ENCODE peak calls at places on chromosomes 11 and 22, in seven cellular contexts. V is kidney, G is H1, X is upper lobe of right lung, Q is ovary, I is PC-3, K is IMR-90. U is an unnamed sample.

GRCh38 chr11:82810326-82810725 is 76.7 kb upstream of the FAM181B start:
- DNase-seq in V (no peak), G (no peak), X (no peak), Q (no peak), I (no peak), K (no peak), U (no peak)

GRCh38 chr11:975824-976223 is 50.2 kb downstream of the AP2A2 start:
- DNase-seq in V (peak), G (peak), X (no peak), Q (no peak), I (no peak), K (peak), U (no peak)

GRCh38 chr11:13288375-13289029 is 10.9 kb downstream of the BMAL1 start:
- DNase-seq in V (no peak), G (no peak), X (no peak), Q (no peak), I (peak), K (peak), U (no peak)

GRCh38 chr11:78860720-78861422 is 286.2 kb upstream of the NARS2 start:
- DNase-seq in V (no peak), G (no peak), X (no peak), Q (no peak), I (peak), K (peak), U (no peak)

GRCh38 chr11:61103851-61104423 is 1.6 kb downstream of the CD5 start:
- DNase-seq in V (no peak), G (no peak), X (no peak), Q (no peak), I (no peak), K (no peak), U (no peak)

GRCh38 chr22:20651286-20651685 is 122.6 kb upstream of the SERPIND1 start:
- DNase-seq in V (no peak), G (no peak), X (no peak), Q (no peak), I (no peak), K (no peak), U (no peak)

GRCh38 chr22:35888181-35888870 is 140.3 kb downstream of the RBFOX2 start:
- DNase-seq in V (no peak), G (no peak), X (no peak), Q (no peak), I (no peak), K (no peak), U (no peak)

GRCh38 chr11:115776916-115777315 is 272.7 kb upstream of the CADM1 start:
- DNase-seq in V (no peak), G (no peak), X (no peak), Q (peak), I (no peak), K (no peak), U (no peak)

GRCh38 chr11:67666303-67666645 is 8.1 kb downstream of the ALDH3B2 start:
- DNase-seq in V (no peak), G (no peak), X (no peak), Q (no peak), I (no peak), K (no peak), U (no peak)

GRCh38 chr22:42074153-42074750 is at the start of gene PHETA2:
- DNase-seq in V (peak), G (no peak), X (peak), Q (peak), I (no peak), K (peak), U (no peak)

GRCh38 chr11:10305262-10305963 is 540 bp downstream of the ADM start:
- DNase-seq in V (peak), G (no peak), X (peak), Q (peak), I (peak), K (peak), U (no peak)

GRCh38 chr22:42805016-42805997 is 51.8 kb downstream of the ARFGAP3 start:
- DNase-seq in V (peak), G (no peak), X (peak), Q (no peak), I (no peak), K (no peak), U (no peak)

GRCh38 chr11:26994579-26995210 is 783 bp downstream of the FIBIN start:
- DNase-seq in V (peak), G (no peak), X (peak), Q (peak), I (no peak), K (no peak), U (no peak)

GRCh38 chr11:94553938-94554337 is 10.2 kb downstream of the FUT4 start:
- DNase-seq in V (no peak), G (no peak), X (no peak), Q (no peak), I (peak), K (peak), U (peak)

GRCh38 chr11:18721576-18722292 is 4.3 kb downstream of the IGSF22 start:
- DNase-seq in V (peak), G (no peak), X (no peak), Q (peak), I (peak), K (peak), U (peak)

GRCh38 chr11:66554602-66555001 is 7.9 kb downstream of the ACTN3 start:
- DNase-seq in V (no peak), G (no peak), X (no peak), Q (no peak), I (no peak), K (no peak), U (no peak)

GRCh38 chr11:123069878-123070821 is 8.2 kb upstream of the HSPA8 start:
- DNase-seq in V (no peak), G (no peak), X (no peak), Q (no peak), I (no peak), K (no peak), U (no peak)

GRCh38 chr11:61766353-61766841 is 14.0 kb downstream of the MYRF start:
- DNase-seq in V (no peak), G (no peak), X (no peak), Q (no peak), I (no peak), K (peak), U (no peak)

GRCh38 chr11:126548576-126549272 is 193.2 kb downstream of the ST3GAL4 start:
- DNase-seq in V (no peak), G (no peak), X (no peak), Q (no peak), I (no peak), K (no peak), U (no peak)

GRCh38 chr22:50562523-50563409 is at the start of gene SYCE3:
- DNase-seq in V (peak), G (peak), X (peak), Q (peak), I (peak), K (peak), U (peak)

GRCh38 chr22:25334091-25334490 is 114.7 kb downstream of the CRYBB2 start:
- DNase-seq in V (no peak), G (no peak), X (no peak), Q (no peak), I (peak), K (peak), U (peak)

GRCh38 chr11:72235351-72236057 is 8.5 kb downstream of the PHOX2A start:
- DNase-seq in V (peak), G (no peak), X (peak), Q (no peak), I (no peak), K (no peak), U (no peak)

GRCh38 chr22:35313311-35314121 is 13.8 kb downstream of the TOM1 start:
- DNase-seq in V (no peak), G (no peak), X (peak), Q (no peak), I (peak), K (peak), U (no peak)

GRCh38 chr11:3047637-3048036 is 9.6 kb downstream of the CARS1 start:
- DNase-seq in V (peak), G (no peak), X (no peak), Q (no peak), I (no peak), K (no peak), U (no peak)

GRCh38 chr11:3051435-3052108 is 5.7 kb downstream of the CARS1 start:
- DNase-seq in V (peak), G (no peak), X (no peak), Q (no peak), I (no peak), K (no peak), U (no peak)

GRCh38 chr11:3050386-3051325 is 6.6 kb downstream of the CARS1 start:
- DNase-seq in V (peak), G (no peak), X (no peak), Q (no peak), I (no peak), K (no peak), U (no peak)

GRCh38 chr11:3052109-3052479 is 5.1 kb downstream of the CARS1 start:
- DNase-seq in V (peak), G (no peak), X (no peak), Q (no peak), I (no peak), K (no peak), U (no peak)

GRCh38 chr11:3049430-3050243 is 7.6 kb downstream of the CARS1 start:
- DNase-seq in V (peak), G (no peak), X (peak), Q (peak), I (peak), K (peak), U (peak)
- H3K4me3 ChIP-seq in V (no peak), G (no peak), X (no peak), Q (no peak), I (peak), K (no peak), U (peak)

GRCh38 chr22:23233084-23233501 is 52.8 kb downstream of the BCR start:
- DNase-seq in V (no peak), G (no peak), X (no peak), Q (no peak), I (no peak), K (no peak), U (no peak)
- TF ChIP-seq CTCF in V (no peak), G (no peak), X (no peak), Q (no peak), I (no peak), K (no peak), U (no peak)

GRCh38 chr11:44905131-44905866 is 45.4 kb downstream of the TP53I11 start:
- DNase-seq in V (no peak), G (no peak), X (no peak), Q (no peak), I (no peak), K (peak), U (no peak)
- H3K4me3 ChIP-seq in V (no peak), G (no peak), X (no peak), Q (no peak), I (no peak), K (no peak), U (no peak)

GRCh38 chr22:37080838-37081237 is 28.7 kb downstream of the TMPRSS6 start:
- DNase-seq in V (no peak), G (no peak), X (no peak), Q (no peak), I (no peak), K (no peak), U (no peak)
- TF ChIP-seq CTCF in V (no peak), G (no peak), X (no peak), Q (no peak), I (no peak), K (no peak), U (no peak)

U was measured in HFF-Myc.